ENCODE peak calls at places on chromosome X, in ten cellular contexts. One of them, this sample, is unnamed.
A peak's percentile ranks its signal among the peaks of the same experiment; 100 is the strongest.

GRCh38 chrX:131677655-131678628 is 134.1 kb downstream of the OR13H1 start:
- DNase-seq in adrenal gland: peak; percentile 26
- DNase-seq in BE2C: peak; percentile 44
- DNase-seq in CD4-positive, alpha-beta T cell: peak; percentile 20
- DNase-seq in GM13976: peak; percentile 70
- DNase-seq in AG10803: peak; percentile 5
- DNase-seq in choroid plexus epithelial cell: peak; percentile 33
- DNase-seq in GM06990: peak; percentile 6
- DNase-seq in PC-3: peak; percentile 57
- DNase-seq in heart left ventricle: peak; percentile 29
- DNase-seq in this sample: no peak

GRCh38 chrX:48890934-48891401 is 6.6 kb downstream of the TIMM17B start:
- DNase-seq in CD4-positive, alpha-beta T cell: no peak
- DNase-seq in adrenal gland: no peak
- DNase-seq in BE2C: no peak
- DNase-seq in heart left ventricle: no peak
- DNase-seq in GM13976: peak; percentile 41
- DNase-seq in PC-3: no peak
- DNase-seq in choroid plexus epithelial cell: no peak
- DNase-seq in GM06990: no peak
- DNase-seq in AG10803: no peak
- DNase-seq in this sample: no peak

GRCh38 chrX:39492495-39493162 is 605.1 kb downstream of the BCOR start:
- DNase-seq in GM13976: no peak
- DNase-seq in adrenal gland: no peak
- DNase-seq in choroid plexus epithelial cell: no peak
- DNase-seq in AG10803: no peak
- DNase-seq in heart left ventricle: no peak
- DNase-seq in GM06990: no peak
- DNase-seq in BE2C: no peak
- DNase-seq in CD4-positive, alpha-beta T cell: no peak
- DNase-seq in PC-3: no peak
- DNase-seq in this sample: no peak

GRCh38 chrX:96770315-96770714 is 85.7 kb downstream of the DIAPH2 start:
- DNase-seq in BE2C: no peak
- DNase-seq in GM06990: no peak
- DNase-seq in AG10803: peak; percentile 20
- DNase-seq in CD4-positive, alpha-beta T cell: no peak
- DNase-seq in adrenal gland: no peak
- DNase-seq in GM13976: no peak
- DNase-seq in choroid plexus epithelial cell: peak; percentile 41
- DNase-seq in heart left ventricle: no peak
- DNase-seq in PC-3: peak; percentile 52
- DNase-seq in this sample: peak; percentile 0

GRCh38 chrX:30618160-30618765 is 35.0 kb upstream of the GK start:
- DNase-seq in heart left ventricle: no peak
- DNase-seq in CD4-positive, alpha-beta T cell: no peak
- DNase-seq in adrenal gland: no peak
- DNase-seq in GM06990: no peak
- DNase-seq in BE2C: no peak
- DNase-seq in GM13976: peak; percentile 20
- DNase-seq in PC-3: peak; percentile 31
- DNase-seq in AG10803: no peak
- DNase-seq in choroid plexus epithelial cell: peak; percentile 31
- DNase-seq in this sample: no peak

GRCh38 chrX:106249706-106250379 is 81.7 kb downstream of the PWWP3B start:
- DNase-seq in GM13976: no peak
- DNase-seq in choroid plexus epithelial cell: peak; percentile 69
- DNase-seq in AG10803: no peak
- DNase-seq in PC-3: no peak
- DNase-seq in BE2C: no peak
- DNase-seq in adrenal gland: no peak
- DNase-seq in CD4-positive, alpha-beta T cell: no peak
- DNase-seq in heart left ventricle: no peak
- DNase-seq in GM06990: no peak
- DNase-seq in this sample: no peak

GRCh38 chrX:42615161-42615563 is 162.8 kb downstream of the PPP1R2C start:
- DNase-seq in adrenal gland: no peak
- DNase-seq in PC-3: peak; percentile 19
- DNase-seq in BE2C: peak; percentile 2
- DNase-seq in heart left ventricle: no peak
- DNase-seq in GM13976: no peak
- DNase-seq in GM06990: no peak
- DNase-seq in choroid plexus epithelial cell: no peak
- DNase-seq in AG10803: no peak
- DNase-seq in CD4-positive, alpha-beta T cell: no peak
- DNase-seq in this sample: no peak

GRCh38 chrX:70452143-70452733 is 7.6 kb downstream of the DLG3 start:
- DNase-seq in BE2C: no peak
- DNase-seq in GM06990: peak; percentile 45
- DNase-seq in CD4-positive, alpha-beta T cell: peak; percentile 40
- DNase-seq in adrenal gland: no peak
- DNase-seq in choroid plexus epithelial cell: peak; percentile 30
- DNase-seq in GM13976: peak; percentile 72
- DNase-seq in PC-3: peak; percentile 63
- DNase-seq in heart left ventricle: peak; percentile 63
- DNase-seq in AG10803: peak; percentile 26
- DNase-seq in this sample: peak; percentile 0

GRCh38 chrX:133754657-133755056 is 230.7 kb downstream of the GPC3 start:
- DNase-seq in heart left ventricle: no peak
- DNase-seq in BE2C: no peak
- DNase-seq in GM06990: no peak
- DNase-seq in AG10803: no peak
- DNase-seq in adrenal gland: no peak
- DNase-seq in CD4-positive, alpha-beta T cell: no peak
- DNase-seq in GM13976: no peak
- DNase-seq in choroid plexus epithelial cell: no peak
- DNase-seq in PC-3: no peak
- DNase-seq in this sample: no peak

GRCh38 chrX:81556880-81557279 is 355.0 kb downstream of the SH3BGRL start:
- DNase-seq in adrenal gland: no peak
- DNase-seq in choroid plexus epithelial cell: no peak
- DNase-seq in GM06990: no peak
- DNase-seq in PC-3: no peak
- DNase-seq in CD4-positive, alpha-beta T cell: no peak
- DNase-seq in GM13976: no peak
- DNase-seq in heart left ventricle: no peak
- DNase-seq in BE2C: no peak
- DNase-seq in AG10803: no peak
- DNase-seq in this sample: no peak

GRCh38 chrX:121146059-121146628 is 98.7 kb downstream of the GLUD2 start:
- DNase-seq in GM06990: no peak
- DNase-seq in PC-3: peak; percentile 23
- DNase-seq in CD4-positive, alpha-beta T cell: no peak
- DNase-seq in BE2C: no peak
- DNase-seq in heart left ventricle: no peak
- DNase-seq in choroid plexus epithelial cell: peak; percentile 21
- DNase-seq in adrenal gland: no peak
- DNase-seq in GM13976: no peak
- DNase-seq in AG10803: no peak
- DNase-seq in this sample: no peak

GRCh38 chrX:46341767-46342322 is 203.4 kb downstream of the ZNF674 start:
- DNase-seq in adrenal gland: no peak
- DNase-seq in choroid plexus epithelial cell: no peak
- DNase-seq in CD4-positive, alpha-beta T cell: no peak
- DNase-seq in GM13976: no peak
- DNase-seq in GM06990: no peak
- DNase-seq in BE2C: no peak
- DNase-seq in heart left ventricle: no peak
- DNase-seq in AG10803: no peak
- DNase-seq in PC-3: no peak
- DNase-seq in this sample: no peak

GRCh38 chrX:108537005-108537404 is 97.4 kb downstream of the COL4A5 start:
- DNase-seq in adrenal gland: no peak
- DNase-seq in heart left ventricle: no peak
- DNase-seq in AG10803: peak; percentile 17
- DNase-seq in BE2C: peak; percentile 17
- DNase-seq in GM06990: no peak
- DNase-seq in GM13976: peak; percentile 15
- DNase-seq in CD4-positive, alpha-beta T cell: no peak
- DNase-seq in PC-3: peak; percentile 73
- DNase-seq in choroid plexus epithelial cell: peak; percentile 68
- DNase-seq in this sample: peak; percentile 26

GRCh38 chrX:37824491-37825224 is 22.7 kb downstream of the DYNLT3 start:
- DNase-seq in heart left ventricle: no peak
- DNase-seq in BE2C: no peak
- DNase-seq in choroid plexus epithelial cell: no peak
- DNase-seq in CD4-positive, alpha-beta T cell: no peak
- DNase-seq in PC-3: peak; percentile 47
- DNase-seq in adrenal gland: no peak
- DNase-seq in AG10803: no peak
- DNase-seq in GM13976: no peak
- DNase-seq in GM06990: no peak
- DNase-seq in this sample: no peak

GRCh38 chrX:37830371-37830770 is 17.0 kb downstream of the DYNLT3 start:
- DNase-seq in PC-3: no peak
- DNase-seq in CD4-positive, alpha-beta T cell: no peak
- DNase-seq in heart left ventricle: no peak
- DNase-seq in BE2C: no peak
- DNase-seq in GM06990: no peak
- DNase-seq in choroid plexus epithelial cell: no peak
- DNase-seq in adrenal gland: no peak
- DNase-seq in AG10803: peak; percentile 22
- DNase-seq in GM13976: no peak
- DNase-seq in this sample: no peak

GRCh38 chrX:37825225-37825842 is 22.0 kb downstream of the DYNLT3 start:
- DNase-seq in adrenal gland: peak; percentile 29
- DNase-seq in choroid plexus epithelial cell: peak; percentile 62
- DNase-seq in heart left ventricle: no peak
- DNase-seq in CD4-positive, alpha-beta T cell: peak; percentile 31
- DNase-seq in AG10803: peak; percentile 25
- DNase-seq in GM06990: no peak
- DNase-seq in PC-3: peak; percentile 61
- DNase-seq in GM13976: no peak
- DNase-seq in BE2C: peak; percentile 26
- DNase-seq in this sample: peak; percentile 18
- TF ChIP-seq CTCF in adrenal gland: peak; percentile 83
- TF ChIP-seq CTCF in choroid plexus epithelial cell: peak; percentile 82
- TF ChIP-seq CTCF in heart left ventricle: peak; percentile 83
- TF ChIP-seq CTCF in CD4-positive, alpha-beta T cell: peak; percentile 77
- TF ChIP-seq CTCF in AG10803: peak; percentile 81
- TF ChIP-seq CTCF in GM06990: peak; percentile 96
- TF ChIP-seq CTCF in PC-3: peak; percentile 90
- TF ChIP-seq CTCF in GM13976: peak; percentile 80
- TF ChIP-seq CTCF in BE2C: peak; percentile 84
- TF ChIP-seq CTCF in this sample: peak; percentile 84

GRCh38 chrX:82692991-82693390 is 815.1 kb upstream of the POU3F4 start:
- DNase-seq in PC-3: no peak
- DNase-seq in GM06990: no peak
- DNase-seq in adrenal gland: no peak
- DNase-seq in CD4-positive, alpha-beta T cell: no peak
- DNase-seq in AG10803: no peak
- DNase-seq in BE2C: no peak
- DNase-seq in heart left ventricle: no peak
- DNase-seq in GM13976: no peak
- DNase-seq in choroid plexus epithelial cell: no peak
- DNase-seq in this sample: no peak
- TF ChIP-seq CTCF in PC-3: no peak
- TF ChIP-seq CTCF in GM06990: no peak
- TF ChIP-seq CTCF in adrenal gland: no peak
- TF ChIP-seq CTCF in CD4-positive, alpha-beta T cell: no peak
- TF ChIP-seq CTCF in AG10803: no peak
- TF ChIP-seq CTCF in BE2C: no peak
- TF ChIP-seq CTCF in heart left ventricle: no peak
- TF ChIP-seq CTCF in GM13976: no peak
- TF ChIP-seq CTCF in choroid plexus epithelial cell: no peak
- TF ChIP-seq CTCF in this sample: no peak

GRCh38 chrX:71911731-71912050 is 1.0 kb downstream of the NHSL2 start:
- DNase-seq in adrenal gland: no peak
- DNase-seq in heart left ventricle: peak; percentile 30
- DNase-seq in AG10803: no peak
- DNase-seq in CD4-positive, alpha-beta T cell: no peak
- DNase-seq in PC-3: no peak
- DNase-seq in choroid plexus epithelial cell: no peak
- DNase-seq in BE2C: peak; percentile 4
- DNase-seq in GM13976: no peak
- DNase-seq in GM06990: no peak
- DNase-seq in this sample: no peak

GRCh38 chrX:71911023-71911730 is 532 bp downstream of the NHSL2 start:
- DNase-seq in heart left ventricle: peak; percentile 30
- DNase-seq in GM13976: peak; percentile 24
- DNase-seq in GM06990: peak; percentile 17
- DNase-seq in adrenal gland: no peak
- DNase-seq in CD4-positive, alpha-beta T cell: peak; percentile 2
- DNase-seq in PC-3: no peak
- DNase-seq in AG10803: no peak
- DNase-seq in choroid plexus epithelial cell: no peak
- DNase-seq in BE2C: peak; percentile 38
- DNase-seq in this sample: no peak

GRCh38 chrX:71910526-71911022 is at the start of gene NHSL2:
- DNase-seq in choroid plexus epithelial cell: no peak
- DNase-seq in CD4-positive, alpha-beta T cell: no peak
- DNase-seq in PC-3: no peak
- DNase-seq in heart left ventricle: peak; percentile 46
- DNase-seq in GM13976: peak; percentile 41
- DNase-seq in AG10803: peak; percentile 2
- DNase-seq in BE2C: peak; percentile 23
- DNase-seq in GM06990: no peak
- DNase-seq in adrenal gland: no peak
- DNase-seq in this sample: no peak

GRCh38 chrX:71908387-71908786 is 2.3 kb upstream of the NHSL2 start:
- DNase-seq in AG10803: no peak
- DNase-seq in CD4-positive, alpha-beta T cell: no peak
- DNase-seq in GM13976: no peak
- DNase-seq in PC-3: no peak
- DNase-seq in heart left ventricle: no peak
- DNase-seq in choroid plexus epithelial cell: no peak
- DNase-seq in BE2C: no peak
- DNase-seq in adrenal gland: no peak
- DNase-seq in GM06990: no peak
- DNase-seq in this sample: no peak

GRCh38 chrX:71909956-71910355 is 689 bp upstream of the NHSL2 start:
- DNase-seq in heart left ventricle: no peak
- DNase-seq in GM06990: no peak
- DNase-seq in adrenal gland: no peak
- DNase-seq in GM13976: no peak
- DNase-seq in CD4-positive, alpha-beta T cell: no peak
- DNase-seq in BE2C: no peak
- DNase-seq in AG10803: peak; percentile 4
- DNase-seq in PC-3: no peak
- DNase-seq in choroid plexus epithelial cell: peak; percentile 25
- DNase-seq in this sample: no peak
- TF ChIP-seq CTCF in heart left ventricle: no peak
- TF ChIP-seq CTCF in GM06990: no peak
- TF ChIP-seq CTCF in adrenal gland: no peak
- TF ChIP-seq CTCF in GM13976: no peak
- TF ChIP-seq CTCF in CD4-positive, alpha-beta T cell: no peak
- TF ChIP-seq CTCF in BE2C: peak; percentile 12
- TF ChIP-seq CTCF in AG10803: peak; percentile 46
- TF ChIP-seq CTCF in PC-3: no peak
- TF ChIP-seq CTCF in choroid plexus epithelial cell: peak; percentile 58
- TF ChIP-seq CTCF in this sample: no peak

DNA sequence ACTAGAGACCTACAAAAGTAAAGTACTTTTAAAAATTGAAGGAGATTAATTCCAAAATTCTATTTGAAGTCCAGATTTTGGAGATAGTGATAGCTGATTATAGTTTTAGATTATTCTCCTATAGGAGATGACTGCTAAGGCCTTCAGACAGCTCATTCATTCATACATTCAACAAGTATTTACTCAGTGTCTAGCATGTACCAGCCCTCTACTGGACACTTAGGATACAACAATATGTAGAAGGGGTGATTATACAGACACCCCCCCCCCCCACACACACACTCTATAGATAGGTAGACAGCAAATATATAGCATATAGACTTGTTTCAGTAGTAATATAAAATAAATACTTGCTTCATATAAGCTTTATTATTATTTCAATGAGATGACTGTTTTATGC is 60.4 kb upstream of the TAF9B start:
- DNase-seq in PC-3: peak; percentile 67
- DNase-seq in AG10803: peak; percentile 1
- DNase-seq in heart left ventricle: no peak
- DNase-seq in GM06990: no peak
- DNase-seq in choroid plexus epithelial cell: peak; percentile 35
- DNase-seq in BE2C: no peak
- DNase-seq in adrenal gland: no peak
- DNase-seq in GM13976: peak; percentile 21
- DNase-seq in CD4-positive, alpha-beta T cell: no peak
- DNase-seq in this sample: no peak
- TF ChIP-seq CTCF in PC-3: peak; percentile 61
- TF ChIP-seq CTCF in AG10803: peak; percentile 13
- TF ChIP-seq CTCF in heart left ventricle: no peak
- TF ChIP-seq CTCF in GM06990: peak; percentile 38
- TF ChIP-seq CTCF in choroid plexus epithelial cell: peak; percentile 32
- TF ChIP-seq CTCF in BE2C: peak; percentile 32
- TF ChIP-seq CTCF in adrenal gland: no peak
- TF ChIP-seq CTCF in GM13976: no peak
- TF ChIP-seq CTCF in CD4-positive, alpha-beta T cell: peak; percentile 52
- TF ChIP-seq CTCF in this sample: peak; percentile 39

This sample was measured in HFFc6.